ENCODE peak calls at places on chromosome 19, in seven cellular contexts. One of them, this sample, is unnamed.

GRCh38 chr19:4878491-4878968 is 11.1 kb upstream of the PLIN3 start:
- DNase-seq in EL: no peak
- DNase-seq in T-helper 9 cell: no peak
- DNase-seq in activated CD4-positive, alpha-beta T cell treated with anti-CD3 and anti-CD28 coated beads, Interleukin-2, amount 50 U/mL, for 4 hours: no peak
- DNase-seq in non-pigmented ciliary epithelial cell: no peak
- DNase-seq in prostate gland: no peak
- DNase-seq in endothelial cell: no peak
- DNase-seq in this sample: no peak

GRCh38 chr19:14689598-14690503 is at the start of gene ZNF333:
- DNase-seq in EL: peak
- DNase-seq in T-helper 9 cell: peak
- DNase-seq in activated CD4-positive, alpha-beta T cell treated with anti-CD3 and anti-CD28 coated beads, Interleukin-2, amount 50 U/mL, for 4 hours: peak
- DNase-seq in non-pigmented ciliary epithelial cell: peak
- DNase-seq in prostate gland: peak
- DNase-seq in endothelial cell: peak
- DNase-seq in this sample: peak

GRCh38 chr19:28184997-28185396 is 1028.0 kb downstream of the UQCRFS1 start:
- DNase-seq in EL: no peak
- DNase-seq in T-helper 9 cell: no peak
- DNase-seq in activated CD4-positive, alpha-beta T cell treated with anti-CD3 and anti-CD28 coated beads, Interleukin-2, amount 50 U/mL, for 4 hours: no peak
- DNase-seq in non-pigmented ciliary epithelial cell: no peak
- DNase-seq in prostate gland: no peak
- DNase-seq in endothelial cell: no peak
- DNase-seq in this sample: no peak

GRCh38 chr19:15147090-15147489 is 39.9 kb downstream of the SYDE1 start:
- DNase-seq in EL: no peak
- DNase-seq in T-helper 9 cell: no peak
- DNase-seq in activated CD4-positive, alpha-beta T cell treated with anti-CD3 and anti-CD28 coated beads, Interleukin-2, amount 50 U/mL, for 4 hours: no peak
- DNase-seq in non-pigmented ciliary epithelial cell: no peak
- DNase-seq in prostate gland: no peak
- DNase-seq in endothelial cell: no peak
- DNase-seq in this sample: no peak

GRCh38 chr19:1122972-1123363 is 19.2 kb downstream of the GPX4 start:
- DNase-seq in EL: peak
- DNase-seq in T-helper 9 cell: no peak
- DNase-seq in activated CD4-positive, alpha-beta T cell treated with anti-CD3 and anti-CD28 coated beads, Interleukin-2, amount 50 U/mL, for 4 hours: no peak
- DNase-seq in non-pigmented ciliary epithelial cell: no peak
- DNase-seq in prostate gland: peak
- DNase-seq in endothelial cell: peak
- DNase-seq in this sample: no peak

GRCh38 chr19:39032164-39032918 is at the start of gene FBXO27:
- DNase-seq in EL: peak
- DNase-seq in T-helper 9 cell: no peak
- DNase-seq in activated CD4-positive, alpha-beta T cell treated with anti-CD3 and anti-CD28 coated beads, Interleukin-2, amount 50 U/mL, for 4 hours: no peak
- DNase-seq in non-pigmented ciliary epithelial cell: no peak
- DNase-seq in prostate gland: peak
- DNase-seq in endothelial cell: peak
- DNase-seq in this sample: no peak

GRCh38 chr19:4016486-4016885 is 8.9 kb downstream of the PIAS4 start:
- DNase-seq in EL: no peak
- DNase-seq in T-helper 9 cell: no peak
- DNase-seq in activated CD4-positive, alpha-beta T cell treated with anti-CD3 and anti-CD28 coated beads, Interleukin-2, amount 50 U/mL, for 4 hours: no peak
- DNase-seq in non-pigmented ciliary epithelial cell: no peak
- DNase-seq in prostate gland: no peak
- DNase-seq in endothelial cell: no peak
- DNase-seq in this sample: no peak

GRCh38 chr19:44808463-44809371 is at the start of gene BCAM:
- DNase-seq in EL: peak
- DNase-seq in T-helper 9 cell: no peak
- DNase-seq in activated CD4-positive, alpha-beta T cell treated with anti-CD3 and anti-CD28 coated beads, Interleukin-2, amount 50 U/mL, for 4 hours: no peak
- DNase-seq in non-pigmented ciliary epithelial cell: no peak
- DNase-seq in prostate gland: peak
- DNase-seq in endothelial cell: peak
- DNase-seq in this sample: no peak